ENCODE peak calls at places on chromosomes 12 and 14, in six cellular contexts. X, G, P, S, N and C are unnamed samples.

GRCh38 chr14:66056926-66057552 is 429.1 kb upstream of the CCDC196 start:
- DNase-seq in X (no peak), S (no peak), P (no peak), N (no peak), G (no peak), C (no peak)

GRCh38 chr14:95689441-95689840 is 3.2 kb downstream of the TCL1B start:
- DNase-seq in S (no peak), G (no peak), P (no peak), N (no peak), X (no peak), C (no peak)

GRCh38 chr12:55847033-55847432 is 4.3 kb upstream of the MMP19 start:
- DNase-seq in P (no peak), N (no peak), X (no peak), G (no peak), S (peak; percentile 84), C (no peak)

GRCh38 chr12:113154351-113154973 is 4.9 kb downstream of the CFAP73 start:
- DNase-seq in G (no peak), N (no peak), S (no peak), P (no peak), X (no peak), C (no peak)

GRCh38 chr12:40215977-40216376 is 8.8 kb upstream of the LRRK2 start:
- DNase-seq in G (no peak), N (no peak), P (no peak), X (no peak), S (no peak), C (no peak)

GRCh38 chr14:74932401-74932901 is 9.4 kb upstream of the RPS6KL1 start:
- DNase-seq in P (no peak), G (no peak), X (no peak), S (no peak), N (no peak), C (no peak)

GRCh38 chr14:64504897-64505771 is 564 bp downstream of the ZBTB1 start:
- DNase-seq in X (peak; percentile 80), N (peak; percentile 91), G (peak; percentile 64), S (peak; percentile 90), P (peak; percentile 93), C (peak; percentile 75)

GRCh38 chr14:51394804-51395203 is 154.8 kb downstream of the TMX1 start:
- DNase-seq in N (no peak), S (no peak), X (no peak), G (no peak), P (no peak), C (no peak)

GRCh38 chr12:26097046-26097878 is 27.6 kb downstream of the BHLHE41 start:
- DNase-seq in G (peak; percentile 53), X (peak; percentile 17), P (peak; percentile 65), S (peak; percentile 82), N (no peak), C (peak; percentile 82)

GRCh38 chr14:85296466-85297210 is 233.3 kb upstream of the FLRT2 start:
- DNase-seq in G (no peak), S (peak; percentile 36), N (no peak), X (no peak), P (no peak), C (no peak)

GRCh38 chr12:98466970-98467369 is 48.4 kb upstream of the TMPO start:
- DNase-seq in P (no peak), S (no peak), G (no peak), N (no peak), X (no peak), C (no peak)

GRCh38 chr14:99690636-99691035 is 6.5 kb downstream of the CYP46A1 start:
- DNase-seq in P (no peak), G (no peak), S (no peak), N (no peak), X (no peak), C (peak; percentile 4)

GRCh38 chr12:54301428-54302045 is 722 bp upstream of the NFE2 start:
- DNase-seq in N (no peak), P (no peak), S (no peak), X (no peak), G (no peak), C (no peak)

GRCh38 chr12:50088577-50089335 is 3.6 kb downstream of the SMARCD1 start:
- DNase-seq in X (peak; percentile 19), P (no peak), G (peak; percentile 25), S (peak; percentile 53), N (no peak), C (peak; percentile 59)

GRCh38 chr12:100348657-100349454 is 8.0 kb upstream of the SLC17A8 start:
- DNase-seq in N (no peak), X (no peak), P (no peak), S (peak; percentile 29), G (no peak), C (peak; percentile 21)

GRCh38 chr14:59576332-59577294 is at the start of gene CCDC175:
- DNase-seq in S (peak; percentile 81), X (peak; percentile 65), N (no peak), P (peak; percentile 92), G (peak; percentile 80), C (peak; percentile 90)

GRCh38 chr12:52168019-52168717 is 23.6 kb downstream of the KRT80 start:
- DNase-seq in N (no peak), X (no peak), P (no peak), S (peak; percentile 62), G (no peak), C (no peak)

GRCh38 chr14:61147898-61148549 is 133.1 kb downstream of the TMEM30B start:
- DNase-seq in G (peak; percentile 17), P (peak; percentile 36), N (no peak), X (no peak), S (peak; percentile 100), C (no peak)

GRCh38 chr14:57982802-57983201 is 116.9 kb upstream of the SLC35F4 start:
- DNase-seq in X (no peak), G (no peak), N (no peak), P (peak; percentile 29), S (no peak), C (no peak)

GRCh38 chr12:3315201-3315661 is 175.8 kb upstream of the PRMT8 start:
- DNase-seq in G (no peak), N (no peak), P (peak; percentile 84), X (no peak), S (peak; percentile 73), C (no peak)

GRCh38 chr12:73110816-73111215 is 838.6 kb downstream of the TRHDE start:
- DNase-seq in G (no peak), X (no peak), P (no peak), S (no peak), N (no peak), C (no peak)

GRCh38 chr14:95409472-95410307 is 90.0 kb upstream of the CLMN start:
- DNase-seq in P (no peak), S (no peak), X (no peak), N (no peak), G (no peak), C (no peak)

GRCh38 chr12:66573605-66574004 is 105.3 kb downstream of the GRIP1 start:
- DNase-seq in S (no peak), P (no peak), X (no peak), G (no peak), N (no peak), C (no peak)

GRCh38 chr14:53432378-53432802 is 279.3 kb upstream of the DDHD1 start:
- DNase-seq in X (no peak), G (peak; percentile 6), S (peak; percentile 46), P (no peak), N (no peak), C (peak; percentile 63)

GRCh38 chr12:14257303-14257733 is 108.2 kb upstream of the ATF7IP start:
- DNase-seq in X (no peak), N (no peak), G (no peak), S (no peak), P (peak; percentile 87), C (no peak)

GRCh38 chr14:31543969-31544799 is 17.0 kb upstream of the NUBPL start:
- DNase-seq in G (no peak), X (no peak), P (no peak), S (peak; percentile 9), N (no peak), C (peak; percentile 22)

GRCh38 chr12:77925536-77926108 is 94.9 kb downstream of the NAV3 start:
- DNase-seq in S (peak; percentile 97), X (no peak), N (no peak), G (peak; percentile 54), P (peak; percentile 61), C (peak; percentile 76)

GRCh38 chr14:102693006-102693755 is 84.1 kb upstream of the TRAF3 start:
- DNase-seq in X (no peak), G (no peak), N (no peak), P (no peak), S (no peak), C (peak; percentile 33)

GRCh38 chr12:122730215-122731014 is at the start of gene HCAR1:
- DNase-seq in G (no peak), N (no peak), P (no peak), S (peak; percentile 55), X (peak; percentile 7), C (no peak)

GRCh38 chr12:46491548-46491947 is 119.0 kb upstream of the SLC38A2 start:
- DNase-seq in P (no peak), G (no peak), N (no peak), S (no peak), X (no peak), C (no peak)

GRCh38 chr12:2339022-2339431 is 286.2 kb downstream of the CACNA1C start:
- DNase-seq in S (peak; percentile 82), P (no peak), N (peak; percentile 5), X (no peak), G (no peak), C (no peak)

GRCh38 chr12:105262461-105263184 is 26.6 kb upstream of the APPL2 start:
- DNase-seq in N (no peak), P (no peak), G (no peak), S (no peak), X (no peak), C (no peak)

GRCh38 chr12:124174949-124175348 is 119.9 kb upstream of the RFLNA start:
- DNase-seq in S (no peak), X (no peak), N (no peak), P (no peak), G (no peak), C (no peak)

GRCh38 chr12:107917912-107918800 is 143.7 kb downstream of the ASCL4 start:
- DNase-seq in G (no peak), X (no peak), S (peak; percentile 7), P (no peak), N (no peak), C (peak; percentile 49)

GRCh38 chr12:88328056-88328455 is 185.9 kb downstream of the TMTC3 start:
- DNase-seq in S (no peak), X (no peak), G (no peak), P (no peak), N (no peak), C (no peak)

GRCh38 chr14:92954933-92955332 is 32.0 kb downstream of the CHGA start:
- DNase-seq in X (no peak), N (no peak), S (no peak), G (no peak), P (peak; percentile 43), C (no peak)

GRCh38 chr12:52004042-52004648 is 2.6 kb upstream of the TAMALIN start:
- DNase-seq in X (no peak), G (peak; percentile 42), P (peak; percentile 63), S (peak; percentile 44), N (no peak), C (peak; percentile 63)

GRCh38 chr12:132199526-132200319 is 55.5 kb downstream of the NOC4L start:
- DNase-seq in X (no peak), G (no peak), P (no peak), N (no peak), S (no peak), C (no peak)

GRCh38 chr12:118611295-118611694 is 234.9 kb downstream of the SUDS3 start:
- DNase-seq in S (no peak), N (no peak), P (no peak), G (peak; percentile 57), X (no peak), C (no peak)

GRCh38 chr14:22336031-22336430 is 253.0 kb downstream of the DAD1 start:
- DNase-seq in N (no peak), X (no peak), S (no peak), P (no peak), G (no peak), C (no peak)